ENCODE peak calls at places on chromosomes 2 and 18, in six cellular contexts. E is HepG2, U is GM12878, W is upper lobe of left lung, B is K562, D is HCT116. N is an unnamed sample.

GRCh38 chr2:49770919-49771318 is 616.6 kb upstream of the FSHR start:
- ATAC-seq in U (peak), W (peak), B (no peak), D (no peak), E (peak), N (no peak)

GRCh38 chr18:69127844-69128486 is 272.7 kb upstream of the DOK6 start:
- ATAC-seq in E (no peak), D (no peak), W (no peak), B (no peak), U (no peak), N (no peak)

GRCh38 chr2:12884713-12885282 is 168.1 kb downstream of the TRIB2 start:
- ATAC-seq in W (peak), B (no peak), U (no peak), D (peak), E (no peak), N (peak)

GRCh38 chr2:32284321-32284720 is 6.6 kb downstream of the YIPF4 start:
- ATAC-seq in W (peak), B (no peak), U (peak), D (no peak), E (no peak), N (no peak)

GRCh38 chr2:63652063-63652985 is 63.6 kb downstream of the MDH1 start:
- ATAC-seq in E (peak), D (no peak), W (no peak), U (no peak), B (no peak), N (no peak)

GRCh38 chr18:58653814-58654509 is 17.3 kb upstream of the MALT1 start:
- ATAC-seq in U (no peak), D (no peak), B (no peak), E (no peak), W (no peak), N (no peak)

GRCh38 chr2:58928942-58929341 is 687.8 kb upstream of the FANCL start:
- ATAC-seq in B (no peak), D (no peak), U (no peak), E (no peak), W (no peak), N (no peak)

GRCh38 chr2:196259507-196260481 is 88.4 kb upstream of the STK17B start:
- ATAC-seq in D (peak), U (peak), W (peak), E (peak), B (peak), N (no peak)

GRCh38 chr18:51561821-51562220 is 364.3 kb upstream of the MEX3C start:
- ATAC-seq in E (no peak), W (no peak), D (no peak), B (no peak), U (no peak), N (no peak)

GRCh38 chr2:241443486-241444223 is 64.7 kb downstream of the STK25 start:
- ATAC-seq in U (peak), W (no peak), E (no peak), D (no peak), B (peak), N (no peak)

GRCh38 chr18:23106575-23106974 is 28.7 kb upstream of the CABLES1 start:
- ATAC-seq in E (peak), D (peak), U (peak), B (peak), W (peak), N (no peak)

GRCh38 chr2:118943286-118943685 is 1.3 kb downstream of the MARCO start:
- ATAC-seq in B (no peak), D (no peak), W (no peak), E (peak), U (no peak), N (no peak)

GRCh38 chr2:167944825-167945659 is 302.4 kb downstream of the STK39 start:
- ATAC-seq in B (peak), W (no peak), E (no peak), U (no peak), D (no peak), N (no peak)

GRCh38 chr18:21241224-21242131 is 554 bp upstream of the GREB1L start:
- ATAC-seq in E (peak), W (peak), D (peak), U (no peak), B (no peak), N (no peak)

DNA sequence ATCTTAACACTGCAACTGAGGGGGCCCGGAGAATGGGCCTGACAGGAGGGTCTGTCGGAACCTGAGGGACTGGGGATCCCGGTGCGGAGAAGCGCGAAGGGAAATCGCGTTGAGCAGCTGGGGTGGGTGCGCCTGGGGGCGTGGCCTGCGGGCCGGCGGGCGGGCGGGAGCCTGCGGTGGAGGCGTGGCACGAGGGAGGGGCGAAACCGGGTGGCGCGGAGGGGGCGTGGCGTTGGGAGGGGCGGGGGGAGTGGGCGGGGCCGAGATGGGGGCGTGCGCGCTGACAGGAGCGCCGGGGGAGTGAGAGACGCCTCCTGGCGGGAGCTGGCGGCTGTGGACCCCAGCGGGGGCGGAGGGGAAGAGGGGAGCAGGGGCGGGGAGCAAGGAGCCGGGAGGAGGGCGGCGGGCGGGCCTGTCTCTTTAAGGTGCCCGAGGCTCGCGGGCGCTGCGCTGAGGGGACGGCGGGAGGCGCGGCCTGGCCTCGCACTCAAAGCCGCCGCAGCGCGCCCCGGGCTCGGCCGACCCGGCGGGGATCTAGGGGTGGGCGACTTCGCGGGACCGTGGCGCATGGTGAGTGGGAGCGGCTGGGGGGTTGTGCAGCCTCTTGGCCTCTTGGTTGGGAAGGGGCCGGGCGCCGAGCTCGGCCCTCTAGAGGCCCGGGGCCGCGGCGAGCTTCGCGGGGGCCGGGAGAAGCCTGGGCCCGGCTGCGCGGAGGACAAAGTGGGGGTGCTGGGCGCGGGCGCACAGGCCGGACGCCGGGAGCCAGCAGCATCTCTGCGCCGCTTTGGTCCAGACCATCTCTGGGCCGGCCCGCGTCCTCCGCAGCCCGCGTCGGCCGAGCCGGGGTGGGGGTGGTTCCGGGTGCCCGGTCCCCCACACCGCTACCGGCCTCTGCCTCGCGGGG is at the start of gene TWSG1:
- ATAC-seq in D (peak), B (peak), E (peak), W (peak), U (peak), N (peak)
- TF ChIP-seq POLR2AphosphoS5 in D (peak), B (no peak), E (no peak), W (no peak), U (peak), N (no peak)

GRCh38 chr2:9760911-9761228 is 82.4 kb upstream of the TAF1B start:
- ATAC-seq in B (peak), U (no peak), E (no peak), W (no peak), D (no peak), N (no peak)

GRCh38 chr2:9761547-9761946 is 81.7 kb upstream of the TAF1B start:
- ATAC-seq in D (no peak), U (no peak), W (no peak), B (no peak), E (no peak), N (no peak)

GRCh38 chr2:9764153-9764778 is 79.0 kb upstream of the TAF1B start:
- ATAC-seq in B (no peak), W (no peak), D (no peak), E (no peak), U (no peak), N (no peak)

GRCh38 chr2:9763356-9764152 is 79.7 kb upstream of the TAF1B start:
- ATAC-seq in D (no peak), B (peak), U (no peak), E (no peak), W (no peak), N (no peak)

GRCh38 chr2:9762941-9763340 is 80.3 kb upstream of the TAF1B start:
- ATAC-seq in E (peak), B (no peak), W (no peak), U (no peak), D (no peak), N (no peak)
- TF ChIP-seq POLR2A in E (no peak), B (no peak), W (no peak), U (no peak), D (no peak), N (no peak)

GRCh38 chr2:176122633-176123482 is at the start of gene HOXD9:
- ATAC-seq in W (peak), U (no peak), E (peak), B (no peak), D (no peak), N (peak)
- TF ChIP-seq POLR2AphosphoS5 in W (no peak), U (no peak), E (no peak), B (no peak), D (no peak), N (no peak)

GRCh38 chr2:174785481-174785880 is 21.2 kb upstream of the CHRNA1 start:
- ATAC-seq in W (no peak), B (no peak), U (no peak), D (no peak), E (no peak), N (no peak)

GRCh38 chr2:174789001-174789400 is 24.7 kb upstream of the CHRNA1 start:
- ATAC-seq in U (no peak), E (peak), B (peak), W (no peak), D (peak), N (no peak)

GRCh38 chr2:174788291-174788929 is 24.1 kb upstream of the CHRNA1 start:
- ATAC-seq in U (no peak), W (no peak), E (no peak), D (peak), B (peak), N (no peak)

GRCh38 chr2:174786066-174786725 is 21.9 kb upstream of the CHRNA1 start:
- ATAC-seq in W (no peak), U (no peak), E (no peak), D (no peak), B (no peak), N (no peak)

DNA sequence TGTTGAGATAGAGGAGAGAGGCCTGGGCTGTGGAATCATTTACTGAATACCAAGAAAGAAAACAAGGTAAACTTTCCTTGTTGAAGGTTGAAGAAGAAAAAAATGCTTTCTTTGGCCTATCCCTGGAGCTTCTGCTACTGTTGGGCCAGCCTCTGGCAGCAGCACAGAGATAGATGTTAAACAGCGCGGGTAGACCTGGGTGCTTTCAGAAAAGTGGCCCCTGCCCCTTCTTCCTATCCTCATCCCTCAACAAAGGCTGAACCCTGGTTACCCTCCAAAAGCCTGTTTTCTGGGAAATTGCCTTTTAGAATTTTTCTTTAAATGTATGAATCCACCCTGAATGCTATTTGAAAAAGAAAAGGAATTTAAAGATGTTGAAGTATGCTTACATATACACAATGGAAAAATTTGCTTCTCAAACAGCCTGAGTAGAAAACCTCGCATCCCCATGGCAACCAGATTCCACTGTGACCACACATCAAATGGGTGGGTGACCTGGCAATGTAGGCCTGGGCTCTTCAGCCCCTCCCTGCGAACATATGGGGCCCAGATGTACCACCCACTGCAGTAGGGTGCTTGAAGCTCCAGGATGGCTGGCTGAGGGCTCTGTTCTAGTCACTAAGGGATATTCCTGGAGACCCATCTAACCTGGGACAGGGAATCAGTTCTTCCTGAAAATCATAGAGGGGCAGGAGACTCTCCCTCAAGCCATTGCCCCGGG is 23.4 kb upstream of the CHRNA1 start:
- ATAC-seq in D (peak), E (peak), B (no peak), W (no peak), U (no peak), N (no peak)
- TF ChIP-seq POLR2A in D (no peak), E (no peak), B (no peak), W (no peak), U (no peak), N (no peak)

GRCh38 chr2:189580662-189581353 is at the start of gene SLC40A1:
- ATAC-seq in B (peak), D (peak), U (peak), E (peak), W (peak), N (peak)
- TF ChIP-seq POLR2AphosphoS5 in B (peak), D (no peak), U (no peak), E (peak), W (peak), N (peak)

GRCh38 chr2:98726172-98726725 is 4.7 kb downstream of the MGAT4A start:
- ATAC-seq in B (no peak), D (no peak), E (no peak), W (no peak), U (no peak), N (no peak)

GRCh38 chr2:98727369-98727749 is 3.6 kb downstream of the MGAT4A start:
- ATAC-seq in D (no peak), W (no peak), E (no peak), U (peak), B (no peak), N (no peak)

GRCh38 chr2:98729652-98730051 is 1.3 kb downstream of the MGAT4A start:
- ATAC-seq in E (no peak), B (no peak), D (no peak), W (no peak), U (no peak), N (no peak)

GRCh38 chr2:98726735-98727368 is 4.1 kb downstream of the MGAT4A start:
- ATAC-seq in D (no peak), B (no peak), W (no peak), E (no peak), U (no peak), N (no peak)

GRCh38 chr2:98727758-98728718 is 2.9 kb downstream of the MGAT4A start:
- ATAC-seq in E (peak), W (no peak), U (peak), B (no peak), D (no peak), N (no peak)
- TF ChIP-seq POLR2A in E (no peak), W (no peak), U (no peak), B (no peak), D (no peak), N (no peak)

GRCh38 chr2:239245872-239246701 is 154.7 kb downstream of the HDAC4 start:
- ATAC-seq in E (no peak), D (peak), U (no peak), W (peak), B (no peak), N (peak)
- TF ChIP-seq POLR2AphosphoS5 in E (no peak), D (no peak), U (no peak), W (no peak), B (no peak), N (no peak)